ENCODE peak calls at places on chromosome 21, in nine cellular contexts. J is natural killer cell treated with Interleukin-12 subunit alpha and Interleukin-12 subunit beta and Interleukin-15 and Interleukin-18, amount 100 ng/mL, for 72 hours; U is stimulated activated CD4-positive, alpha-beta T cell treated with anti-CD3 and anti-CD28 coated beads, Interleukin-1b, Interleukin-23, amount 100 ng/mL, for 4 hours; A is activated naive CD8-positive, alpha-beta T cell treated with anti-CD3 and anti-CD28 coated beads, Interleukin-2, amount 50 U/mL, for 24 hours; D is Kasumi-1; H is HuH-7; N is T-helper 9 cell; O is HFF-Myc; L is mesenchymal stem cell. K is an unnamed sample.

GRCh38 chr21:41373253-41373652 is 11.4 kb downstream of the MX2 start:
- DNase-seq in A (no peak), L (no peak), U (no peak), D (no peak), O (no peak), N (no peak), J (no peak), H (no peak), K (no peak)

GRCh38 chr21:32918467-32919140 is 107.1 kb upstream of the OLIG2 start:
- DNase-seq in A (no peak), D (no peak), N (no peak), U (no peak), O (no peak), J (no peak), L (no peak), H (no peak), K (no peak)

GRCh38 chr21:44552136-44552535 is 831 bp upstream of the KRTAP10-2 start:
- DNase-seq in D (no peak), L (no peak), J (no peak), A (no peak), U (no peak), H (no peak), O (no peak), N (no peak), K (no peak)

GRCh38 chr21:44762221-44763049 is 39.2 kb downstream of the UBE2G2 start:
- DNase-seq in J (no peak), D (no peak), H (no peak), N (no peak), O (no peak), A (no peak), L (no peak), U (no peak), K (no peak)

GRCh38 chr21:17442174-17442573 is 70.7 kb upstream of the CXADR start:
- DNase-seq in U (no peak), D (no peak), J (no peak), A (no peak), O (no peak), N (no peak), H (no peak), L (no peak), K (no peak)

GRCh38 chr21:35652872-35653271 is 407.5 kb downstream of the SETD4 start:
- DNase-seq in L (no peak), H (no peak), J (no peak), U (no peak), O (no peak), D (no peak), A (no peak), N (no peak), K (peak)

GRCh38 chr21:29637126-29637525 is 302.7 kb downstream of the GRIK1 start:
- DNase-seq in L (no peak), D (no peak), A (no peak), U (no peak), N (no peak), O (no peak), J (no peak), H (no peak), K (no peak)

GRCh38 chr21:30994917-30995316 is 43.4 kb downstream of the KRTAP19-8 start:
- DNase-seq in H (no peak), A (no peak), D (no peak), N (no peak), U (no peak), O (no peak), J (no peak), L (no peak), K (no peak)

GRCh38 chr21:42571391-42572150 is 57.9 kb downstream of the SLC37A1 start:
- DNase-seq in N (no peak), L (no peak), U (no peak), D (no peak), O (no peak), H (no peak), A (no peak), J (no peak), K (no peak)

GRCh38 chr21:14843991-14844390 is 220.8 kb downstream of the NRIP1 start:
- DNase-seq in L (no peak), D (no peak), J (no peak), H (no peak), U (no peak), N (no peak), A (no peak), O (no peak), K (no peak)

GRCh38 chr21:45388611-45389296 is 16.2 kb upstream of the COL18A1 start:
- DNase-seq in L (no peak), A (no peak), H (no peak), J (peak), D (no peak), N (no peak), O (no peak), U (no peak), K (no peak)

GRCh38 chr21:41816583-41817165 is 49.8 kb upstream of the RIPK4 start:
- DNase-seq in J (no peak), H (peak), U (peak), A (peak), N (peak), D (peak), L (peak), O (peak), K (peak)

GRCh38 chr21:33025471-33026298 is at the start of gene OLIG2:
- DNase-seq in J (no peak), O (no peak), D (no peak), N (no peak), U (no peak), H (no peak), L (peak), A (peak), K (no peak)

GRCh38 chr21:46605759-46606426 is 1.0 kb upstream of the S100B start:
- DNase-seq in D (peak), L (no peak), N (peak), H (no peak), U (no peak), A (peak), J (peak), O (no peak), K (peak)

GRCh38 chr21:42763578-42764442 is 110.4 kb downstream of the PDE9A start:
- DNase-seq in N (no peak), H (no peak), O (no peak), J (no peak), A (no peak), L (no peak), D (peak), U (no peak), K (peak)

GRCh38 chr21:41642399-41642798 is 124.5 kb downstream of the RIPK4 start:
- DNase-seq in U (no peak), N (no peak), L (no peak), O (no peak), J (peak), A (no peak), D (no peak), H (no peak), K (no peak)

GRCh38 chr21:31656199-31657095 is 3.0 kb upstream of the SOD1 start:
- DNase-seq in N (no peak), L (no peak), U (peak), H (no peak), A (peak), O (no peak), J (no peak), D (no peak), K (no peak)

GRCh38 chr21:29206445-29206844 is 76.0 kb downstream of the MAP3K7CL start:
- DNase-seq in U (no peak), L (no peak), O (no peak), J (no peak), A (no peak), D (no peak), N (no peak), H (no peak), K (no peak)

GRCh38 chr21:27779604-27780003 is 812.7 kb upstream of the ADAMTS5 start:
- DNase-seq in A (no peak), U (no peak), J (no peak), L (no peak), N (no peak), H (no peak), D (no peak), O (no peak), K (no peak)

GRCh38 chr21:36166705-36167104 is 10.1 kb downstream of the DOP1B start:
- DNase-seq in A (no peak), U (no peak), D (no peak), N (no peak), L (no peak), O (no peak), J (no peak), H (no peak), K (no peak)

GRCh38 chr21:19523731-19524130 is 1120.1 kb upstream of the TMPRSS15 start:
- DNase-seq in A (no peak), O (no peak), L (peak), D (peak), U (no peak), J (no peak), N (no peak), H (no peak), K (peak)

GRCh38 chr21:25464275-25464674 is 143.0 kb downstream of the MRPL39 start:
- DNase-seq in A (no peak), U (no peak), N (no peak), D (no peak), L (no peak), H (no peak), O (no peak), J (no peak), K (no peak)

GRCh38 chr21:15059397-15059796 is 5.4 kb downstream of the NRIP1 start:
- DNase-seq in A (no peak), O (no peak), L (no peak), U (no peak), J (no peak), N (no peak), H (no peak), D (no peak), K (no peak)

GRCh38 chr21:42237577-42237976 is 18.6 kb downstream of the ABCG1 start:
- DNase-seq in H (no peak), L (no peak), O (no peak), U (no peak), D (no peak), N (peak), A (peak), J (no peak), K (no peak)

GRCh38 chr21:37061926-37062591 is 10.8 kb downstream of the PIGP start:
- DNase-seq in J (no peak), A (no peak), H (no peak), O (no peak), U (no peak), D (no peak), L (peak), N (no peak), K (no peak)

GRCh38 chr21:41079159-41079558 is 88.8 kb upstream of the BACE2 start:
- DNase-seq in J (no peak), L (no peak), O (no peak), D (no peak), U (no peak), A (no peak), H (no peak), N (no peak), K (no peak)

GRCh38 chr21:14560555-14560954 is 14.4 kb upstream of the SAMSN1 start:
- DNase-seq in A (no peak), D (no peak), H (no peak), N (no peak), U (no peak), O (no peak), J (no peak), L (no peak), K (no peak)

GRCh38 chr21:45364464-45365185 is 40.3 kb upstream of the COL18A1 start:
- DNase-seq in A (no peak), H (no peak), O (no peak), U (no peak), N (no peak), D (no peak), J (no peak), L (peak), K (no peak)

K was measured in OCI-M1.